ENCODE peak calls at places on chromosomes 7 and 10, in four cellular contexts. One of them, this sample, is unnamed.

GRCh38 chr7:87047-87446 is 105.3 kb upstream of the FAM20C start:
- DNase-seq in H1: no peak
- DNase-seq in mesendoderm: no peak
- DNase-seq in mesenchymal stem cell: no peak
- DNase-seq in this sample: no peak

GRCh38 chr10:114684085-114684821 is 26.2 kb upstream of the ABLIM1 start:
- DNase-seq in H1: no peak
- DNase-seq in mesenchymal stem cell: peak; percentile 32
- DNase-seq in mesendoderm: no peak
- DNase-seq in this sample: peak; percentile 87

GRCh38 chr7:148912758-148913541 is 28.9 kb upstream of the EZH2 start:
- DNase-seq in mesenchymal stem cell: no peak
- DNase-seq in H1: no peak
- DNase-seq in mesendoderm: no peak
- DNase-seq in this sample: no peak

GRCh38 chr10:123562387-123562786 is 103.8 kb upstream of the GPR26 start:
- DNase-seq in mesenchymal stem cell: no peak
- DNase-seq in H1: no peak
- DNase-seq in mesendoderm: no peak
- DNase-seq in this sample: no peak

GRCh38 chr7:158487546-158488224 is 99.9 kb downstream of the PTPRN2 start:
- DNase-seq in H1: no peak
- DNase-seq in mesenchymal stem cell: no peak
- DNase-seq in mesendoderm: no peak
- DNase-seq in this sample: no peak

GRCh38 chr10:88949912-88950664 is 2.5 kb downstream of the ACTA2 start:
- DNase-seq in mesenchymal stem cell: no peak
- DNase-seq in mesendoderm: no peak
- DNase-seq in H1: no peak
- DNase-seq in this sample: no peak

GRCh38 chr7:21497072-21497471 is 45.8 kb upstream of the DNAH11 start:
- DNase-seq in H1: no peak
- DNase-seq in mesenchymal stem cell: peak; percentile 5
- DNase-seq in mesendoderm: peak; percentile 33
- DNase-seq in this sample: no peak

GRCh38 chr10:60224129-60224705 is 165.5 kb downstream of the ANK3 start:
- DNase-seq in mesenchymal stem cell: no peak
- DNase-seq in mesendoderm: no peak
- DNase-seq in H1: no peak
- DNase-seq in this sample: peak; percentile 81

GRCh38 chr7:98240961-98241673 is 10.9 kb downstream of the TECPR1 start:
- DNase-seq in mesendoderm: peak; percentile 42
- DNase-seq in H1: no peak
- DNase-seq in mesenchymal stem cell: peak; percentile 53
- DNase-seq in this sample: peak; percentile 85

GRCh38 chr7:40586197-40586596 is 451.4 kb downstream of the SUGCT start:
- DNase-seq in mesendoderm: peak; percentile 60
- DNase-seq in H1: no peak
- DNase-seq in mesenchymal stem cell: peak; percentile 67
- DNase-seq in this sample: no peak
- H2BK120ac ChIP-seq in mesendoderm: no peak overlapping the region
- H2BK120ac ChIP-seq in H1: no peak overlapping the region
- H2BK120ac ChIP-seq in mesenchymal stem cell: no peak overlapping the region
- H2BK120ac ChIP-seq in this sample: no peak overlapping the region

DNA sequence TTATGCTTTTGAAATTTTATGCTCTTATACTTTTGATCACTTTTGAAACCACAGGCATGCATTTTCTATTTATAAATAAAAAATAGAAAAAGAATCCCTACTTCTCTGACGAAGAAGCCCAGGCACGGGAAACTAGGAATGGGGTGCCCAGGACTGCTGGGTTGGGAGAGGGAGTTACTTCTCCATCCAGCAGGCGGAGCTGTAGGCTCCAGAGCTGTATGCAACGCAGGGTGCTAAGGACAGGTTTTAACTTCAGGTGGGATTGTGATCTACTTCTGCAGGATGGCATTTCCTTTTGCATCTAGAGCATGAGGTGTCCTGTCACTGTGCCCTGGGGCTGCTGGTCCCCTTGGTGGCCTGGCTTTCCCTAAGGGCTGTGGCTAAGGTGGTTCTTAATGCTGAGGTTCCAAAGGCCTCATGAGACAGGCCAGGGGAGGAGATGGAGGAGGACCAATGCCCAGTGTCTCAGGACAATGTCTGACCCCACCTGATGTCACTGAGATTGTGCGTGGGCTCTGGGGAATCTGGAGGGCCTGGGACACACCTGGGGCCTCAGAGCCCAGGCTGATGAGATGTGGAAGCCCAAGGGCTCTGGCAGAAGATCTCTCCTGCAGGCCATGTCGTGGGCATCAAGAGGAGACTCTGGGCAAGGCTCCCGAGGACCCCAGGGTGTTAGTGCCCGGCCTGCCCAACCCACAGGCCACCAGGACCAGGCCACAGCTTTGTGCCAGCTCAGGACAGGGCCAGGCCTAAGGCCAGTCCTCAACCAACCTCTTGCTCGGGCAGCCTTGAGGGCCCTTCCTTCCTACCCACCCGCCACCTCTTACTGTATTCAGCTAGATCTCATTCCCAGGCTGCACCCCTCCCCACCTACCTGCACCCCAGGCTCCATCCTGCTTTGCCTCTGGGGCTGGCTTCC is 507 bp downstream of the CCDC201 start:
- DNase-seq in H1: no peak
- DNase-seq in mesendoderm: peak; percentile 58
- DNase-seq in mesenchymal stem cell: peak; percentile 11
- DNase-seq in this sample: peak; percentile 28
- H2BK120ac ChIP-seq in H1: no peak overlapping the region
- H2BK120ac ChIP-seq in mesendoderm: no peak overlapping the region
- H2BK120ac ChIP-seq in mesenchymal stem cell: no peak overlapping the region
- H2BK120ac ChIP-seq in this sample: no peak overlapping the region

GRCh38 chr10:121572857-121573540 is 25.2 kb downstream of the FGFR2 start:
- DNase-seq in mesendoderm: no peak
- DNase-seq in H1: no peak
- DNase-seq in mesenchymal stem cell: no peak
- DNase-seq in this sample: no peak

GRCh38 chr10:121577568-121577967 is 20.7 kb downstream of the FGFR2 start:
- DNase-seq in mesenchymal stem cell: no peak
- DNase-seq in H1: no peak
- DNase-seq in mesendoderm: peak; percentile 23
- DNase-seq in this sample: no peak

GRCh38 chr10:121573541-121573941 is 24.7 kb downstream of the FGFR2 start:
- DNase-seq in H1: no peak
- DNase-seq in mesendoderm: no peak
- DNase-seq in mesenchymal stem cell: no peak
- DNase-seq in this sample: no peak

GRCh38 chr10:121576139-121576538 is 22.1 kb downstream of the FGFR2 start:
- DNase-seq in H1: no peak
- DNase-seq in mesendoderm: no peak
- DNase-seq in mesenchymal stem cell: no peak
- DNase-seq in this sample: no peak

DNA sequence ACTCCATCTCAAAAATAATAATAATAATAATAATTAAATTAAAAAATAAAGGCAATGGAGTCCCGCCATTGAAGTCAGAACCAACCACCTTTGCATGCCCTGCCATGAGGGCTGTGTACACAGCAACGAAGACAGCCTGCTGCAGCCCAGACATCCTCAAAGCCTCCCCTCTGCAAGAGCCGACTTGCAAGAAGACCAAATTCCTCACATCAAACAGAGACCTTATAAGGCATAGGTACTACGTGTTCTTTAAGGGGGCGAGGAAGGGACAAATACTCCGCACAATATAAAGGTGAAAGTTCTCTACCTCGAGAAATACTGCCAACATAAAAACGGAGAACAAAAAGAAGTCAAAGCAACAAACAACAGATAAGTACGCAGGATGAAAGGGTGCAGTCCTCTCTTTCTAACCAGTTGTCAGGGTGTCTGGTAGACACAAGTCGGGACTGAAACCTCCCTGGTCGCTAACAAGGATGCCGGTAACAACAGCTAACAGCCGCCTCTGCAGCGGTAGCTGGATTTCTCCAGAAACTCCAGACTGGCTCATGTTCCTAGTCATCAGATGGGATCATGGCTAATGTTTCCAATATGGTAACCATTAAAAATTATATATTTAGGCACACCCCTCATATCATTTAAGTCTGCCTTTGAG is 23.6 kb downstream of the FGFR2 start:
- DNase-seq in mesenchymal stem cell: no peak
- DNase-seq in H1: no peak
- DNase-seq in mesendoderm: no peak
- DNase-seq in this sample: no peak
- H2BK120ac ChIP-seq in mesenchymal stem cell: no peak overlapping the region
- H2BK120ac ChIP-seq in H1: no peak overlapping the region
- H2BK120ac ChIP-seq in mesendoderm: no peak overlapping the region
- H2BK120ac ChIP-seq in this sample: no peak overlapping the region

DNA sequence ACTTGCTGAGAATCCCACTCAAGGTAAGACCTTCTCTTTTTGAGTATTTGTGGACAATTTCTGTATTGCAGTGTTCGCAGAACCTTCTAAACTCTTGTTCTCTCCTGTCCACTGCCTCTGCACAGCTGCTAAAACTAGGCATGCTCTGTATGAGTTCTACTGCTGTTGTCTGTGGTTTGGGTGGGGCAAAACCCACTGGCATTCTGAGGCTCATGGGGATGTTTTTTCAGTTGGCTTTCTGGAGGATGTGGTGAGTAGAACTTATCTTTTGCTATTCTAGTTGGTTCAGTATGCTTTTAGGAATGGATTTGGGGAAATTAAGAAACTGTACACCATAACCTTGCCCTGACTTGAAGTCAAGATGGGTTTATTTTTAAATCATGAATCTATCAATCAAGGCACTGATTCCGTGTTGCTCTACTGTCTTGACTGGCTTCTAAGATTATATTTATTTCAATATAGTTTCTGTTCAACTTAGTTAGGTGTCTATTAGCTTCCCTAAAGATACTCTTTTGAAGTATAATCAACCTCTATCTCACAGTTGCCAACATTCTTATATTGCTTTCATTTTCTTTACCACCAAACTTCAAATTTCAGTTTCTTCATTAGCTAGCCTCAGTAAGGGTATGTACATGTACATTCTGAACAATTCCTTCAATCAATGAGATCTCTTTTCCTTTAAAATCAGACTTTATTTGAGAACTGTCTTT is 25.0 kb upstream of the C1GALT1 start:
- DNase-seq in mesendoderm: no peak
- DNase-seq in mesenchymal stem cell: peak; percentile 22
- DNase-seq in H1: no peak
- DNase-seq in this sample: no peak
- H2BK120ac ChIP-seq in mesendoderm: no peak overlapping the region
- H2BK120ac ChIP-seq in mesenchymal stem cell: no peak overlapping the region
- H2BK120ac ChIP-seq in H1: no peak overlapping the region
- H2BK120ac ChIP-seq in this sample: no peak overlapping the region

DNA sequence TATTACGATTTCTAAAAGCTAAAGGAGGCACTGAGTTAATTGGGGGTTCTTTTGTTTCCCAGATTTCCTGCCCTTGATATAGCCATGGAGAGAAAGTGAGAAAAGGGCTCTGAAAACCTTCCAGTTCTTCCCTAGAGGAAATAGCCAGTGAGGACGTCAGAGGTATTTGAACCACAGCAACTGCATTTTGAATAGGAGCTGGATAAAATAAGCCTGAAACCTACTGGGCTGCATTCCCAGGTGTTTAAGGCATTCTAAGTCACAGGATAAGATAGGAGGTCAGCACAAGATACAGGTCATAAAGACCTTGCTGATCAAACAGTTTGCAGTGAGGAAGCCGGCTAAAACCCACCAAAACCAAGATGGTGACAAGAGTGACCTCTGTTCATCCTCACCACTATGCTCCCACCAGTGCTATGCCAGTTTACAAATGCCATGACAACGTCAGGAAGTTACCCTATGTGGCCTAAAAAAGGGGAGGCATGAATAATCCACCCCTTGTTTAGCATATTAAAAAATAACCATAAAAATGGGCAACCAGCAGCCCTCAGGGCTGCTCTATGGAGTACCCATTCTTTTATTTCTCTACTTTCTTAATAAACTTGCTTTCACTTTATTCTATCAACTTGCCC is 85.1 kb upstream of the FRMD4A start:
- DNase-seq in mesenchymal stem cell: no peak
- DNase-seq in H1: no peak
- DNase-seq in mesendoderm: peak; percentile 43
- DNase-seq in this sample: peak; percentile 58
- H2BK120ac ChIP-seq in mesenchymal stem cell: no peak overlapping the region
- H2BK120ac ChIP-seq in H1: no peak overlapping the region
- H2BK120ac ChIP-seq in mesendoderm: peak overlapping the region; percentile 39
- H2BK120ac ChIP-seq in this sample: peak overlapping the region; percentile 97

GRCh38 chr7:131564640-131565039 is 8.2 kb upstream of the PODXL start:
- DNase-seq in H1: no peak
- DNase-seq in mesenchymal stem cell: no peak
- DNase-seq in mesendoderm: no peak
- DNase-seq in this sample: no peak
- H2BK120ac ChIP-seq in H1: no peak overlapping the region
- H2BK120ac ChIP-seq in mesenchymal stem cell: no peak overlapping the region
- H2BK120ac ChIP-seq in mesendoderm: no peak overlapping the region
- H2BK120ac ChIP-seq in this sample: no peak overlapping the region

GRCh38 chr7:108307246-108307982 is 148.8 kb downstream of the NRCAM start:
- DNase-seq in H1: no peak
- DNase-seq in mesendoderm: no peak
- DNase-seq in mesenchymal stem cell: no peak
- DNase-seq in this sample: no peak
- H2BK120ac ChIP-seq in H1: no peak overlapping the region
- H2BK120ac ChIP-seq in mesendoderm: no peak overlapping the region
- H2BK120ac ChIP-seq in mesenchymal stem cell: no peak overlapping the region
- H2BK120ac ChIP-seq in this sample: no peak overlapping the region

DNA sequence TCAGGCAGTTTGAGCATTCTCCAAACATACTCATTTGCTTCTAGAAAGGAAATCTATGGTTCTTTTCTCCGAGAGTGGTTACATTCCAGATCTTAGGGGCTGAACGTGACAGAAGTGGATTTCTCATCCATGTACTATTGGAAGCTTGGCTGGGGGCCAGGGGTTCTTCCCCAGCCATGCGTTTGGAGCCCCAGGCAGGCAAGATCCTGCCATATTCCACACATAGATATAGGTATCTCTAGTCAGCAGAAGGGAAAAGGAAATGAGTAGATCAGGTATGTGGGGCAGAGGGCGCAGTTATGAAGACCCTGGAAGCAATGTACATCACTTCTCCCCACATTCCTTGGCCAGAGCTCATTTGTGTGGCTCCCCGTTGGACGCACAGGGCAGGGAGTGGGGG is 299.8 kb downstream of the CCDC3 start:
- DNase-seq in mesenchymal stem cell: peak; percentile 59
- DNase-seq in mesendoderm: no peak
- DNase-seq in H1: no peak
- DNase-seq in this sample: no peak
- H2BK120ac ChIP-seq in mesenchymal stem cell: no peak overlapping the region
- H2BK120ac ChIP-seq in mesendoderm: no peak overlapping the region
- H2BK120ac ChIP-seq in H1: no peak overlapping the region
- H2BK120ac ChIP-seq in this sample: no peak overlapping the region

GRCh38 chr7:32583791-32584190 is 88.5 kb downstream of the AVL9 start:
- DNase-seq in mesendoderm: peak; percentile 50
- DNase-seq in H1: no peak
- DNase-seq in mesenchymal stem cell: peak; percentile 92
- DNase-seq in this sample: no peak
- H2BK120ac ChIP-seq in mesendoderm: no peak overlapping the region
- H2BK120ac ChIP-seq in H1: no peak overlapping the region
- H2BK120ac ChIP-seq in mesenchymal stem cell: no peak overlapping the region
- H2BK120ac ChIP-seq in this sample: no peak overlapping the region